ENCODE peak calls at places on chromosomes 7 and 10, in ten cellular contexts. S, M, O, V, I, F, N, B, W and D are unnamed samples.

GRCh38 chr7:144827581-144828139 is 8.2 kb downstream of the TPK1 start:
- DNase-seq in O (no peak), S (no peak), I (no peak), W (peak; percentile 96), B (peak; percentile 7), F (no peak), V (no peak), N (peak; percentile 59), M (peak; percentile 84), D (peak; percentile 71)

GRCh38 chr10:77290528-77291155 is 347.0 kb downstream of the KCNMA1 start:
- DNase-seq in F (peak; percentile 65), V (no peak), O (no peak), B (no peak), W (peak; percentile 86), S (no peak), N (no peak), M (peak; percentile 93), I (no peak), D (peak; percentile 71)

GRCh38 chr7:117588352-117588794 is 108.5 kb downstream of the CFTR start:
- DNase-seq in M (peak; percentile 45), V (no peak), O (no peak), S (no peak), N (no peak), I (no peak), W (peak; percentile 77), F (peak; percentile 46), B (no peak), D (peak; percentile 6)

GRCh38 chr7:98852826-98853225 is 17.0 kb downstream of the TMEM130 start:
- DNase-seq in S (no peak), W (no peak), M (no peak), I (no peak), N (no peak), B (no peak), V (no peak), O (no peak), F (no peak), D (no peak)

GRCh38 chr7:107078517-107078966 is 34.0 kb downstream of the PRKAR2B start:
- DNase-seq in O (no peak), V (no peak), N (peak; percentile 60), I (peak; percentile 63), S (no peak), M (peak; percentile 62), F (peak; percentile 34), B (peak; percentile 47), W (peak; percentile 60), D (no peak)

GRCh38 chr7:131327049-131327625 is 539 bp upstream of the MKLN1 start:
- DNase-seq in M (peak; percentile 71), I (peak; percentile 49), S (no peak), B (no peak), F (no peak), V (peak; percentile 52), W (peak; percentile 71), N (no peak), O (no peak), D (peak; percentile 22)

GRCh38 chr7:19871102-19871501 is 97.7 kb upstream of the TMEM196 start:
- DNase-seq in W (no peak), B (no peak), V (no peak), M (no peak), F (no peak), I (no peak), N (no peak), O (no peak), S (no peak), D (no peak)

GRCh38 chr7:24531255-24531654 is 42.0 kb upstream of the PALS2 start:
- DNase-seq in N (no peak), W (no peak), B (no peak), O (no peak), V (no peak), F (no peak), S (no peak), I (no peak), M (no peak), D (no peak)

GRCh38 chr7:72709909-72710308 is 118.1 kb downstream of the TYW1B start:
- DNase-seq in F (no peak), M (no peak), W (no peak), N (no peak), I (no peak), S (no peak), V (no peak), O (no peak), B (no peak), D (no peak)

GRCh38 chr10:63622097-63622496 is 100.9 kb downstream of the REEP3 start:
- DNase-seq in M (no peak), F (no peak), B (no peak), O (no peak), S (no peak), N (no peak), W (no peak), I (no peak), V (no peak), D (no peak)

GRCh38 chr10:91983403-91983802 is 59.8 kb downstream of the BTAF1 start:
- DNase-seq in S (no peak), B (no peak), I (no peak), O (no peak), V (no peak), N (no peak), F (no peak), M (no peak), W (peak; percentile 16), D (no peak)

GRCh38 chr7:233456-234035 is 41.2 kb downstream of the FAM20C start:
- DNase-seq in I (no peak), S (peak; percentile 52), N (no peak), W (peak; percentile 70), F (no peak), B (no peak), M (peak; percentile 71), O (no peak), V (no peak), D (no peak)

GRCh38 chr7:115585015-115585655 is 445.4 kb downstream of the TFEC start:
- DNase-seq in F (no peak), V (no peak), N (no peak), W (no peak), I (no peak), B (no peak), O (no peak), M (peak; percentile 11), S (no peak), D (no peak)

GRCh38 chr7:80699030-80699638 is 60.7 kb downstream of the CD36 start:
- DNase-seq in B (peak; percentile 58), M (peak; percentile 74), N (no peak), S (no peak), O (no peak), W (peak; percentile 78), I (no peak), V (no peak), F (no peak), D (peak; percentile 55)

GRCh38 chr10:93629636-93630291 is 17.4 kb downstream of the PDE6C start:
- DNase-seq in S (no peak), M (no peak), N (no peak), F (no peak), B (no peak), O (no peak), W (peak; percentile 1), V (no peak), I (no peak), D (no peak)
- TF ChIP-seq CTCF in S (no peak), M (no peak), N (no peak), F (no peak), B (no peak), O (no peak), W (no peak), V (no peak), I (no peak), D (no peak)

GRCh38 chr10:61476529-61476928 is 23.3 kb upstream of the TMEM26 start:
- DNase-seq in N (no peak), I (no peak), O (no peak), S (no peak), F (no peak), V (no peak), B (no peak), W (no peak), M (no peak), D (no peak)

GRCh38 chr10:61471491-61471890 is 18.3 kb upstream of the TMEM26 start:
- DNase-seq in N (no peak), M (peak; percentile 43), W (peak; percentile 17), S (no peak), I (no peak), F (no peak), O (no peak), B (no peak), V (no peak), D (no peak)

GRCh38 chr10:61470730-61471129 is 17.5 kb upstream of the TMEM26 start:
- DNase-seq in B (no peak), I (no peak), N (no peak), O (no peak), V (no peak), M (no peak), S (no peak), F (no peak), W (no peak), D (no peak)

GRCh38 chr10:61475449-61475873 is 22.3 kb upstream of the TMEM26 start:
- DNase-seq in N (no peak), O (no peak), F (no peak), W (peak; percentile 64), M (peak; percentile 49), I (no peak), S (no peak), V (no peak), B (no peak), D (peak; percentile 55)

DNA sequence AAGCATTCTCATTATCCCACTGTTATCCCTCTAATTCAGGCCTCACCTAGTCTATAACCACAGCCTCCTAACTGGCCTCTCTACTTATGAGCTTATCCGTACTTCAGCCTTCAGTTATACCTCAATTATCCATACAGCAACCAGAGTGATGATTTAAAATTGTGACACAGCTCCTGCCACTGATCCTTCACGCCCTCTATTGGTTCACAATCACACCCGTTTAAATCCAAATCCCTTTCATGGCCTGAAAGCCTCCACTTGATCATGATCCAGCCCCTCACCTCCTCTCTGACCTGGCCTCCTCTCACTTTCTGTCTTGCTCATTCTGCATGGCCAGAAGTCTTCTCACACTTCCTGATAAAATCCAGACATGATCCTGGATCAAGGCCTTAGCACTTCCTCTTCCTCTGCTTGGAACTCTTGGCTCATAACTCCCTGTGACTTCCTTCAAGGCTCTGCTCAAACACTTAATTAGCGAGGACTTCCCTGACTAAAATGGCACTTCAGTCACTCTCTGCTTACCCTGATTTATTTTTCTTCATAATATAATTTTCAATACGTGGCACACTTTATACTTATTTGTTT is 19.0 kb upstream of the TMEM26 start:
- DNase-seq in O (no peak), V (no peak), M (no peak), W (no peak), F (no peak), S (no peak), I (no peak), N (no peak), B (no peak), D (no peak)
- TF ChIP-seq CTCF in O (no peak), V (no peak), M (no peak), W (no peak), F (no peak), S (no peak), I (no peak), N (no peak), B (no peak), D (no peak)

GRCh38 chr10:6563075-6563474 is 17.0 kb downstream of the PRKCQ start:
- DNase-seq in O (no peak), W (no peak), S (no peak), N (no peak), I (no peak), F (no peak), V (no peak), B (peak; percentile 20), M (no peak), D (no peak)
- TF ChIP-seq CTCF in O (no peak), W (no peak), S (no peak), N (no peak), I (no peak), F (no peak), V (no peak), B (no peak), M (no peak), D (no peak)

GRCh38 chr10:35916791-35917190 is 274.7 kb upstream of the FZD8 start:
- DNase-seq in B (peak; percentile 8), O (no peak), W (peak; percentile 66), N (no peak), S (no peak), V (no peak), I (no peak), M (peak; percentile 38), F (no peak), D (no peak)
- TF ChIP-seq CTCF in B (no peak), O (no peak), W (peak; percentile 56), N (peak; percentile 59), S (no peak), V (no peak), I (no peak), M (peak; percentile 36), F (no peak), D (peak; percentile 11)